ENCODE peak calls at places on chromosomes 13 and 19, in five cellular contexts. W, S, X, F and P are unnamed samples. For H3K36me3, the result is how much of the 10 kb centered on the place peaks cover.

GRCh38 chr19:29668746-29669609 is 3.7 kb downstream of the PLEKHF1 start:
- DNase-seq in W (no peak), S (no peak), X (no peak), F (no peak), P (no peak)

GRCh38 chr13:62583466-62583865 is 1167.8 kb upstream of the PCDH20 start:
- DNase-seq in W (no peak), S (no peak), X (no peak), F (no peak), P (no peak)

GRCh38 chr19:17490411-17490810 is 20.1 kb downstream of the SLC27A1 start:
- DNase-seq in W (no peak), S (no peak), X (no peak), F (no peak), P (no peak)

GRCh38 chr13:69287050-69287698 is 820.5 kb upstream of the ATXN8OS start:
- DNase-seq in W (no peak), S (no peak), X (no peak), F (no peak), P (no peak)

GRCh38 chr13:73984949-73985691 is 149.1 kb downstream of the KLF12 start:
- DNase-seq in W (no peak), S (no peak), X (no peak), F (no peak), P (no peak)

GRCh38 chr13:75196112-75196855 is 285.7 kb downstream of the TBC1D4 start:
- DNase-seq in W (peak), S (no peak), X (no peak), F (peak), P (peak)

GRCh38 chr19:15129856-15130580 is 22.8 kb downstream of the SYDE1 start:
- DNase-seq in W (no peak), S (no peak), X (no peak), F (no peak), P (peak)

GRCh38 chr19:35433448-35433847 is 14.6 kb upstream of the FFAR2 start:
- DNase-seq in W (no peak), S (no peak), X (no peak), F (no peak), P (no peak)

GRCh38 chr19:10961073-10961762 is 388 bp downstream of the SMARCA4 start:
- DNase-seq in W (no peak), S (no peak), X (peak), F (no peak), P (no peak)

GRCh38 chr13:44334751-44335150 is 38.9 kb upstream of the SERP2 start:
- DNase-seq in W (no peak), S (no peak), X (no peak), F (no peak), P (peak)

GRCh38 chr19:7386308-7386707 is 37.6 kb downstream of the ARHGEF18 start:
- DNase-seq in W (no peak), S (no peak), X (no peak), F (no peak), P (peak)

GRCh38 chr13:53250272-53250875 is 221.8 kb downstream of the OLFM4 start:
- DNase-seq in W (peak), S (no peak), X (peak), F (peak), P (peak)

GRCh38 chr13:38093425-38093824 is 223.9 kb upstream of the TRPC4 start:
- DNase-seq in W (no peak), S (no peak), X (no peak), F (no peak), P (no peak)

GRCh38 chr19:9586764-9587163 is 2.5 kb upstream of the ZNF121 start:
- DNase-seq in W (peak), S (no peak), X (peak), F (peak), P (peak)

GRCh38 chr19:9580728-9581127 is 3.6 kb downstream of the ZNF121 start:
- DNase-seq in W (no peak), S (no peak), X (no peak), F (no peak), P (no peak)

GRCh38 chr19:9584073-9584833 is at the start of gene ZNF121:
- DNase-seq in W (peak), S (peak), X (peak), F (peak), P (peak)
- H2BK5ac ChIP-seq in W (peak), S (peak), X (no peak), F (peak), P (peak)

GRCh38 chr13:40996433-40997095 is 22.6 kb downstream of the ELF1 start:
- DNase-seq in W (no peak), S (no peak), X (no peak), F (no peak), P (no peak)

GRCh38 chr13:40995997-40996396 is 23.1 kb downstream of the ELF1 start:
- DNase-seq in W (no peak), S (no peak), X (no peak), F (no peak), P (peak)

GRCh38 chr13:40993119-40993518 is 26.0 kb downstream of the ELF1 start:
- DNase-seq in W (no peak), S (no peak), X (no peak), F (no peak), P (peak)

GRCh38 chr13:40993987-40994386 is 25.1 kb downstream of the ELF1 start:
- DNase-seq in W (no peak), S (no peak), X (no peak), F (no peak), P (peak)

GRCh38 chr13:40994581-40995230 is 24.4 kb downstream of the ELF1 start:
- DNase-seq in W (no peak), S (no peak), X (no peak), F (no peak), P (no peak)
- H3K14ac ChIP-seq in W (no peak), S (no peak), X (no peak), F (no peak), P (peak)

GRCh38 chr13:111272117-111272516 is 48.3 kb upstream of the TEX29 start:
- DNase-seq in W (no peak), S (no peak), X (no peak), F (no peak), P (no peak)
- H3K36me3 ChIP-seq in W (under half), S (under half), X (half or more), F (under half), P (under half)

DNA sequence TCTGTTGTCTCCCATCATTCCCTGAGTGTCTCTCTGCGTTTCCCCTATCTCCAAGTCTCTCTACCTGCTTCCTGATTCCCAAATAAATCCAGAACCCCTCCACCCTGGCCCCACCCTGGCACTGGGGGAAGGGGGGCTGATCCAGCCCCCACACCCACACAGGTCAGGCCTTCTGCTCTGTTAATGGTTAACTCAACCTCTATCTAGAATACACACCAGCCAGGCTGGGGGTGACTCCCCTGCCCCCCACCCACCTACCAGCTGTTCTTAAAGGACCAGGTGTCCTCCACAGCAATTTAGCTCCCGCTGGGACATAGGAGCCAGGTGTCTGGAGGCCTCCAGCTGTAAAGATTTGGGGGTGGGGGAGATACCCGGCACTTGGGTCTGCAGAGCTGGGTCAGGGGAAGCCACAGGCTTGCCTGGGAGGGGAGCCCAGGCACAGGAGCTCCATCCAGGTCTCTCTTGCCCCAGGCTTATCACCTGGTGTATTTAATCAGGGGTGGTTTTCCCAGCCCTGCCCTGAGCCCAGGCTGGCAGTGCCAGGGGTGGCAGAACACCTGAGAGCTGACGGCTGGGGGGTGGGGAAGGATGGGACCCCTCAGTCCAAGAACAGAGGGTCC is 3.9 kb downstream of the IRF2BP1 start:
- DNase-seq in W (no peak), S (no peak), X (no peak), F (no peak), P (no peak)
- H2BK5ac ChIP-seq in W (no peak), S (peak), X (no peak), F (no peak), P (no peak)

DNA sequence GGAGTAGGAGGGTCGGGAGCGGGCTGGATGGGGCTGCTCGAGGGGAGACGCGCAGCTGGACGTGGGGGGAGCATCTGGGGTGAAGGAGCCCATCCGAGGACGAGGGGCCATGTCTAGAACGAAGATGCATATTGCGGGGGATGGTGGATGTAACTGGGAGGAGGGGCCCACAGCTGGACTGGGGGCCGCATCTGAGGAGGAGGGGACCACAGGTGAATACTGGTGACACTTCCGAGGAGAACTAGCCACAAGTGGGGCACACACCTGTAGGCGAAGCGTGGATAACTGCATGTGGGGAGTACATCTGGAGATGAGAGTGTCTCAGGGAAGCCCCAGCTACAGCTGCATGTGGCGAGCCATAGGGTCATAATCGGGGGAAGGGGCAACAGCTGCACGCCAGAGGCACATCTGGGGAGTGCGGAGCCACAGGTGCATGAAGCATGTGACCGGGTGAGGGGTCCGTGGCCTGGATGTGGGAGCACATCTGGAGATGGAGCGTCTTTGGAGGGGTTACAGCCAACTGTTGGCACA is 402 bp downstream of the ZSWIM9 start:
- DNase-seq in W (no peak), S (no peak), X (no peak), F (no peak), P (no peak)
- H3K14ac ChIP-seq in W (peak), S (no peak), X (peak), F (peak), P (peak)

GRCh38 chr13:56917966-56918365 is 222.8 kb upstream of the PRR20A start:
- DNase-seq in W (no peak), S (no peak), X (no peak), F (no peak), P (no peak)
- H3K36me3 ChIP-seq in W (under half), S (under half), X (under half), F (under half), P (under half)

GRCh38 chr13:33543631-33544030 is 258.1 kb upstream of the STARD13 start:
- DNase-seq in W (no peak), S (no peak), X (no peak), F (no peak), P (no peak)

GRCh38 chr13:33542309-33543088 is 256.9 kb upstream of the STARD13 start:
- DNase-seq in W (peak), S (peak), X (peak), F (peak), P (peak)

GRCh38 chr13:33543089-33543459 is 257.5 kb upstream of the STARD13 start:
- DNase-seq in W (no peak), S (peak), X (no peak), F (no peak), P (no peak)

GRCh38 chr13:33544308-33544707 is 258.8 kb upstream of the STARD13 start:
- DNase-seq in W (no peak), S (no peak), X (no peak), F (no peak), P (no peak)

GRCh38 chr13:33541962-33542308 is 256.4 kb upstream of the STARD13 start:
- DNase-seq in W (no peak), S (no peak), X (no peak), F (no peak), P (no peak)
- H2BK5ac ChIP-seq in W (peak), S (peak), X (no peak), F (peak), P (peak)

GRCh38 chr13:92354583-92354982 is 872.0 kb upstream of the GPC6 start:
- DNase-seq in W (no peak), S (no peak), X (no peak), F (no peak), P (no peak)

GRCh38 chr13:92355213-92355612 is 871.4 kb upstream of the GPC6 start:
- DNase-seq in W (peak), S (no peak), X (no peak), F (peak), P (no peak)
- H3K14ac ChIP-seq in W (no peak), S (no peak), X (no peak), F (no peak), P (no peak)

GRCh38 chr19:900302-901111 is 7.2 kb downstream of the RNU6-9 start:
- DNase-seq in W (no peak), S (no peak), X (no peak), F (no peak), P (peak)
- H3K36me3 ChIP-seq in W (under half), S (under half), X (half or more), F (half or more), P (under half)